ENCODE peak calls at places on chromosomes 11 and 22, in eight cellular contexts. One of them, this sample, is unnamed.

GRCh38 chr11:67534070-67534679 is 10.9 kb upstream of the CABP2 start:
- DNase-seq in coronary artery: no peak
- DNase-seq in brain microvascular endothelial cell: no peak
- DNase-seq in dermis microvascular lymphatic vessel endothelial cell: no peak
- DNase-seq in Caki2: peak; percentile 16
- DNase-seq in GM23338: peak; percentile 61
- DNase-seq in kidney: no peak
- DNase-seq in right lobe of liver: no peak
- DNase-seq in this sample: peak; percentile 39

GRCh38 chr11:100684101-100685065 is 2.7 kb upstream of the ARHGAP42 start:
- DNase-seq in GM23338: no peak
- DNase-seq in coronary artery: no peak
- DNase-seq in Caki2: peak; percentile 41
- DNase-seq in kidney: no peak
- DNase-seq in brain microvascular endothelial cell: no peak
- DNase-seq in dermis microvascular lymphatic vessel endothelial cell: no peak
- DNase-seq in right lobe of liver: no peak
- DNase-seq in this sample: no peak

GRCh38 chr11:1541474-1542204 is 30.4 kb downstream of the DUSP8 start:
- DNase-seq in Caki2: no peak
- DNase-seq in kidney: no peak
- DNase-seq in GM23338: no peak
- DNase-seq in dermis microvascular lymphatic vessel endothelial cell: no peak
- DNase-seq in coronary artery: no peak
- DNase-seq in brain microvascular endothelial cell: no peak
- DNase-seq in right lobe of liver: no peak
- DNase-seq in this sample: no peak

GRCh38 chr22:28768701-28769393 is 3.6 kb upstream of the CCDC117 start:
- DNase-seq in GM23338: no peak
- DNase-seq in dermis microvascular lymphatic vessel endothelial cell: no peak
- DNase-seq in right lobe of liver: no peak
- DNase-seq in kidney: no peak
- DNase-seq in Caki2: peak; percentile 27
- DNase-seq in coronary artery: no peak
- DNase-seq in brain microvascular endothelial cell: no peak
- DNase-seq in this sample: peak; percentile 38

GRCh38 chr11:123338266-123338800 is 91.7 kb upstream of the GRAMD1B start:
- DNase-seq in right lobe of liver: no peak
- DNase-seq in dermis microvascular lymphatic vessel endothelial cell: no peak
- DNase-seq in brain microvascular endothelial cell: no peak
- DNase-seq in kidney: no peak
- DNase-seq in coronary artery: no peak
- DNase-seq in GM23338: no peak
- DNase-seq in Caki2: no peak
- DNase-seq in this sample: no peak

GRCh38 chr11:10716122-10716521 is 22.6 kb upstream of the IRAG1 start:
- DNase-seq in kidney: no peak
- DNase-seq in right lobe of liver: no peak
- DNase-seq in GM23338: no peak
- DNase-seq in Caki2: no peak
- DNase-seq in coronary artery: no peak
- DNase-seq in dermis microvascular lymphatic vessel endothelial cell: no peak
- DNase-seq in brain microvascular endothelial cell: peak; percentile 75
- DNase-seq in this sample: no peak

GRCh38 chr11:129766858-129767604 is 48.6 kb upstream of the TMEM45B start:
- DNase-seq in brain microvascular endothelial cell: peak; percentile 25
- DNase-seq in GM23338: peak; percentile 80
- DNase-seq in right lobe of liver: peak; percentile 50
- DNase-seq in kidney: no peak
- DNase-seq in coronary artery: no peak
- DNase-seq in Caki2: peak; percentile 1
- DNase-seq in dermis microvascular lymphatic vessel endothelial cell: peak; percentile 7
- DNase-seq in this sample: peak; percentile 15

GRCh38 chr11:69922596-69923111 is 103.4 kb upstream of the FGF3 start:
- DNase-seq in dermis microvascular lymphatic vessel endothelial cell: no peak
- DNase-seq in kidney: no peak
- DNase-seq in GM23338: no peak
- DNase-seq in Caki2: no peak
- DNase-seq in brain microvascular endothelial cell: no peak
- DNase-seq in right lobe of liver: peak; percentile 21
- DNase-seq in coronary artery: no peak
- DNase-seq in this sample: no peak

GRCh38 chr22:43884600-43885318 is 7.1 kb downstream of the PNPLA5 start:
- DNase-seq in GM23338: peak; percentile 93
- DNase-seq in right lobe of liver: peak; percentile 76
- DNase-seq in coronary artery: no peak
- DNase-seq in brain microvascular endothelial cell: peak; percentile 11
- DNase-seq in kidney: peak; percentile 84
- DNase-seq in dermis microvascular lymphatic vessel endothelial cell: peak; percentile 7
- DNase-seq in Caki2: no peak
- DNase-seq in this sample: peak; percentile 67

GRCh38 chr11:107017433-107018227 is 646 bp downstream of the GUCY1A2 start:
- DNase-seq in dermis microvascular lymphatic vessel endothelial cell: no peak
- DNase-seq in coronary artery: peak; percentile 69
- DNase-seq in Caki2: no peak
- DNase-seq in right lobe of liver: peak; percentile 42
- DNase-seq in GM23338: peak; percentile 88
- DNase-seq in kidney: peak; percentile 89
- DNase-seq in brain microvascular endothelial cell: no peak
- DNase-seq in this sample: peak; percentile 22

GRCh38 chr22:47225080-47225930 is 462.9 kb downstream of the TBC1D22A start:
- DNase-seq in Caki2: no peak
- DNase-seq in coronary artery: no peak
- DNase-seq in kidney: no peak
- DNase-seq in brain microvascular endothelial cell: no peak
- DNase-seq in dermis microvascular lymphatic vessel endothelial cell: no peak
- DNase-seq in GM23338: no peak
- DNase-seq in right lobe of liver: no peak
- DNase-seq in this sample: no peak

GRCh38 chr11:49995559-49995958 is 13.2 kb upstream of the OR4C12 start:
- DNase-seq in brain microvascular endothelial cell: peak; percentile 35
- DNase-seq in dermis microvascular lymphatic vessel endothelial cell: peak; percentile 12
- DNase-seq in Caki2: peak; percentile 46
- DNase-seq in right lobe of liver: peak; percentile 58
- DNase-seq in coronary artery: no peak
- DNase-seq in kidney: no peak
- DNase-seq in GM23338: peak; percentile 86
- DNase-seq in this sample: peak; percentile 72

GRCh38 chr11:116166788-116167465 is 605.9 kb downstream of the BUD13 start:
- DNase-seq in right lobe of liver: peak; percentile 14
- DNase-seq in GM23338: no peak
- DNase-seq in dermis microvascular lymphatic vessel endothelial cell: no peak
- DNase-seq in Caki2: no peak
- DNase-seq in kidney: no peak
- DNase-seq in coronary artery: peak; percentile 28
- DNase-seq in brain microvascular endothelial cell: no peak
- DNase-seq in this sample: no peak

GRCh38 chr22:19047993-19048392 is 74.2 kb downstream of the DGCR2 start:
- DNase-seq in brain microvascular endothelial cell: no peak
- DNase-seq in Caki2: no peak
- DNase-seq in kidney: no peak
- DNase-seq in right lobe of liver: no peak
- DNase-seq in coronary artery: no peak
- DNase-seq in GM23338: no peak
- DNase-seq in dermis microvascular lymphatic vessel endothelial cell: no peak
- DNase-seq in this sample: no peak

GRCh38 chr11:559712-560304 is 730 bp downstream of the LMNTD2 start:
- DNase-seq in coronary artery: no peak
- DNase-seq in GM23338: peak; percentile 73
- DNase-seq in Caki2: no peak
- DNase-seq in dermis microvascular lymphatic vessel endothelial cell: no peak
- DNase-seq in brain microvascular endothelial cell: no peak
- DNase-seq in right lobe of liver: peak; percentile 90
- DNase-seq in kidney: peak; percentile 89
- DNase-seq in this sample: no peak

GRCh38 chr11:93929407-93929806 is 79.0 kb upstream of the VSTM5 start:
- DNase-seq in kidney: no peak
- DNase-seq in right lobe of liver: no peak
- DNase-seq in Caki2: no peak
- DNase-seq in brain microvascular endothelial cell: no peak
- DNase-seq in coronary artery: no peak
- DNase-seq in dermis microvascular lymphatic vessel endothelial cell: no peak
- DNase-seq in GM23338: no peak
- DNase-seq in this sample: no peak

GRCh38 chr22:44909241-44909640 is 100.6 kb downstream of the PHF21B start:
- DNase-seq in right lobe of liver: peak; percentile 24
- DNase-seq in kidney: no peak
- DNase-seq in coronary artery: peak; percentile 22
- DNase-seq in brain microvascular endothelial cell: no peak
- DNase-seq in Caki2: no peak
- DNase-seq in GM23338: no peak
- DNase-seq in dermis microvascular lymphatic vessel endothelial cell: no peak
- DNase-seq in this sample: no peak

GRCh38 chr22:19036229-19036522 is 86.0 kb downstream of the DGCR2 start:
- DNase-seq in Caki2: no peak
- DNase-seq in GM23338: no peak
- DNase-seq in right lobe of liver: no peak
- DNase-seq in coronary artery: no peak
- DNase-seq in dermis microvascular lymphatic vessel endothelial cell: no peak
- DNase-seq in kidney: no peak
- DNase-seq in brain microvascular endothelial cell: no peak
- DNase-seq in this sample: no peak

GRCh38 chr11:65788801-65789200 is 1.9 kb downstream of the OVOL1 start:
- DNase-seq in Caki2: no peak
- DNase-seq in right lobe of liver: no peak
- DNase-seq in kidney: peak; percentile 55
- DNase-seq in brain microvascular endothelial cell: no peak
- DNase-seq in coronary artery: no peak
- DNase-seq in dermis microvascular lymphatic vessel endothelial cell: no peak
- DNase-seq in GM23338: no peak
- DNase-seq in this sample: no peak

GRCh38 chr11:22734628-22735345 is 68.4 kb downstream of the GAS2 start:
- DNase-seq in brain microvascular endothelial cell: no peak
- DNase-seq in kidney: no peak
- DNase-seq in Caki2: no peak
- DNase-seq in coronary artery: no peak
- DNase-seq in dermis microvascular lymphatic vessel endothelial cell: no peak
- DNase-seq in GM23338: no peak
- DNase-seq in right lobe of liver: no peak
- DNase-seq in this sample: peak; percentile 9

GRCh38 chr11:44775366-44776356 is 48.9 kb downstream of the TSPAN18 start:
- DNase-seq in GM23338: peak; percentile 91
- DNase-seq in brain microvascular endothelial cell: peak; percentile 32
- DNase-seq in kidney: no peak
- DNase-seq in dermis microvascular lymphatic vessel endothelial cell: peak; percentile 48
- DNase-seq in coronary artery: peak; percentile 60
- DNase-seq in right lobe of liver: peak; percentile 72
- DNase-seq in Caki2: peak; percentile 10
- DNase-seq in this sample: peak; percentile 80

GRCh38 chr22:47837703-47838102 is 1075.3 kb downstream of the TBC1D22A start:
- DNase-seq in right lobe of liver: no peak
- DNase-seq in brain microvascular endothelial cell: no peak
- DNase-seq in coronary artery: peak; percentile 28
- DNase-seq in kidney: no peak
- DNase-seq in Caki2: peak; percentile 14
- DNase-seq in dermis microvascular lymphatic vessel endothelial cell: no peak
- DNase-seq in GM23338: peak; percentile 32
- DNase-seq in this sample: peak; percentile 40

GRCh38 chr22:30614268-30614667 is 7.3 kb downstream of the TCN2 start:
- DNase-seq in Caki2: no peak
- DNase-seq in brain microvascular endothelial cell: no peak
- DNase-seq in kidney: no peak
- DNase-seq in coronary artery: no peak
- DNase-seq in right lobe of liver: no peak
- DNase-seq in GM23338: no peak
- DNase-seq in dermis microvascular lymphatic vessel endothelial cell: no peak
- DNase-seq in this sample: no peak

GRCh38 chr11:121929581-121929980 is 186.4 kb downstream of the BLID start:
- DNase-seq in Caki2: peak; percentile 10
- DNase-seq in coronary artery: no peak
- DNase-seq in kidney: no peak
- DNase-seq in GM23338: peak; percentile 65
- DNase-seq in brain microvascular endothelial cell: peak; percentile 24
- DNase-seq in right lobe of liver: peak; percentile 58
- DNase-seq in dermis microvascular lymphatic vessel endothelial cell: no peak
- DNase-seq in this sample: no peak

GRCh38 chr11:69320756-69321741 is 27.1 kb downstream of the MYEOV start:
- DNase-seq in GM23338: no peak
- DNase-seq in coronary artery: no peak
- DNase-seq in right lobe of liver: peak; percentile 31
- DNase-seq in kidney: no peak
- DNase-seq in Caki2: no peak
- DNase-seq in dermis microvascular lymphatic vessel endothelial cell: no peak
- DNase-seq in brain microvascular endothelial cell: no peak
- DNase-seq in this sample: no peak

GRCh38 chr22:37633082-37633692 is 6.3 kb upstream of the SH3BP1 start:
- DNase-seq in dermis microvascular lymphatic vessel endothelial cell: no peak
- DNase-seq in coronary artery: no peak
- DNase-seq in right lobe of liver: no peak
- DNase-seq in kidney: no peak
- DNase-seq in GM23338: no peak
- DNase-seq in brain microvascular endothelial cell: no peak
- DNase-seq in Caki2: no peak
- DNase-seq in this sample: no peak

GRCh38 chr22:40739723-40740122 is 60.4 kb downstream of the MCHR1 start:
- DNase-seq in kidney: no peak
- DNase-seq in GM23338: no peak
- DNase-seq in Caki2: no peak
- DNase-seq in right lobe of liver: no peak
- DNase-seq in coronary artery: no peak
- DNase-seq in brain microvascular endothelial cell: no peak
- DNase-seq in dermis microvascular lymphatic vessel endothelial cell: peak; percentile 35
- DNase-seq in this sample: no peak

GRCh38 chr11:117197516-117198456 is 1.4 kb upstream of the TAGLN start:
- DNase-seq in kidney: peak; percentile 86
- DNase-seq in Caki2: no peak
- DNase-seq in brain microvascular endothelial cell: no peak
- DNase-seq in GM23338: peak; percentile 87
- DNase-seq in right lobe of liver: no peak
- DNase-seq in coronary artery: peak; percentile 94
- DNase-seq in dermis microvascular lymphatic vessel endothelial cell: no peak
- DNase-seq in this sample: peak; percentile 25